ENCODE peak calls at places on chromosomes 2 and 18, in eight cellular contexts. C, R, F, H, Z, X, Q and W are unnamed samples.
A peak's percentile ranks its signal among the peaks of the same experiment; 100 is the strongest.

GRCh38 chr2:208072250-208072892 is 47.0 kb upstream of the PLEKHM3 start:
- DNase-seq in C (peak; percentile 83), R (no peak), F (peak; percentile 44), H (peak; percentile 69), Z (peak; percentile 31), X (no peak), Q (peak; percentile 69), W (peak; percentile 78)

GRCh38 chr2:30425326-30425725 is 21.7 kb upstream of the LCLAT1 start:
- DNase-seq in C (no peak), R (no peak), F (no peak), H (no peak), Z (no peak), X (peak; percentile 76), Q (no peak), W (no peak)

GRCh38 chr2:88180594-88181240 is 10.6 kb downstream of the THNSL2 start:
- DNase-seq in C (peak; percentile 7), R (no peak), F (no peak), H (no peak), Z (no peak), X (no peak), Q (no peak), W (no peak)

GRCh38 chr2:46871976-46872381 is 43.6 kb downstream of the MCFD2 start:
- DNase-seq in C (no peak), R (no peak), F (no peak), H (no peak), Z (no peak), X (no peak), Q (no peak), W (no peak)

GRCh38 chr18:25189391-25190185 is 162.4 kb downstream of the ZNF521 start:
- DNase-seq in C (no peak), R (no peak), F (no peak), H (no peak), Z (no peak), X (no peak), Q (no peak), W (no peak)

GRCh38 chr2:159725713-159726112 is 13.4 kb downstream of the MARCHF7 start:
- DNase-seq in C (no peak), R (no peak), F (no peak), H (no peak), Z (no peak), X (no peak), Q (no peak), W (no peak)

GRCh38 chr18:59300676-59301285 is 17.7 kb downstream of the CPLX4 start:
- DNase-seq in C (no peak), R (no peak), F (peak; percentile 18), H (no peak), Z (no peak), X (no peak), Q (no peak), W (no peak)

GRCh38 chr2:26712486-26713465 is 20.3 kb downstream of the KCNK3 start:
- DNase-seq in C (no peak), R (no peak), F (no peak), H (no peak), Z (no peak), X (no peak), Q (peak; percentile 65), W (no peak)

GRCh38 chr18:23071285-23071684 is 64.0 kb upstream of the CABLES1 start:
- DNase-seq in C (peak; percentile 97), R (peak; percentile 15), F (no peak), H (peak; percentile 66), Z (peak; percentile 41), X (no peak), Q (peak; percentile 24), W (peak; percentile 93)

GRCh38 chr2:208373460-208374089 is 33.0 kb upstream of the PTH2R start:
- DNase-seq in C (peak; percentile 59), R (no peak), F (peak; percentile 50), H (no peak), Z (no peak), X (no peak), Q (peak; percentile 57), W (no peak)

DNA sequence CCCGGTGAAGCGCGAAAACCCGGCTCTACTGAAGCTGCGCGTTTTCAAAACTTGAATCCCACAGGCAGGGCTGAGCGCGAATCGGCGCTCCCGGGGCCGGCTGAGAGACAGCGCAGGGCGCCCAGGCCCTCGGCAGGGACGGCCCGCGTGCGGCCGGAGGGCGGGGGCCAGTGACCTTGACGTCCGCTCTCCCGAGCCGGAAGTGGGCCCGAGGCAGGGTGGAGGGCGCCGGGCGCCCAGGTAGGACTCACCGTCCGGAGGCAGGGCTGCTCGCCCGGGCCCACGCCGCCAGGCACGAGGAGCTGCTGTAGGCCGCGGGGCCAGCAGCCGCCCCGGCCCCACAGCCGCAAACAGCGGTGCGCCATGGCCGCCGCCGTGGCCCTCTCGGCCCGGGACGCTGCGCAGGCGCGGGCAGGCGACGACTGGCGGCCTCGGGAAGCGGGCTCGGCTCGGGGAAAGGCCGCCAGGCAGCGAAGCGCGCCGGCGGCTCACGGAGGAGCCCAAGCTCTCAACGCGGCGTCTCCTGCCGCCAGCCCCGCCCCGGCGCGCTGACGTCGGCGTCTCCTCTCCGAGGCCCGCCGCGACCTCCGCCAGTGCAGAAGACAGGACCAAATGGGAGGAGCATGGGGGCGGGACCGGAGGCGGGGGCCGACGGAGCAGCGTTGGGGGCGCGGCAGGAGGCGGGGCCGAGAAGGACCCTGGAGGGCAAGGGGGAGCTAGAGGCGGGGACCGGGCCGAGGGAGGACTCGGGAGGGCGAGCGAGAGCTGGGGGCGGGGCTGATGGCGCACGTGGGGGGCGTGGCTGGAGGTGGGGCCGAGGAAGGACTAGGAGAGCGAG is at the start of gene AFG3L2:
- DNase-seq in C (peak; percentile 99), R (peak; percentile 100), F (peak; percentile 88), H (peak; percentile 100), Z (peak; percentile 100), X (peak; percentile 100), Q (peak; percentile 100), W (peak; percentile 100)
- TF ChIP-seq POLR2A in C (peak; percentile 89), R (peak; percentile 98), F (peak; percentile 88), H (peak; percentile 74), Z (peak; percentile 99), X (peak; percentile 96), Q (peak; percentile 97), W (peak; percentile 94)

GRCh38 chr2:234565842-234566619 is 69.2 kb upstream of the ARL4C start:
- DNase-seq in C (no peak), R (no peak), F (no peak), H (no peak), Z (no peak), X (no peak), Q (no peak), W (no peak)
- TF ChIP-seq POLR2A in C (no peak), R (no peak), F (no peak), H (no peak), Z (no peak), X (no peak), Q (no peak), W (no peak)

GRCh38 chr2:9004338-9005204 is 1.1 kb upstream of the MBOAT2 start:
- DNase-seq in C (no peak), R (no peak), F (no peak), H (no peak), Z (no peak), X (no peak), Q (no peak), W (no peak)
- TF ChIP-seq POLR2A in C (no peak), R (no peak), F (no peak), H (no peak), Z (no peak), X (no peak), Q (no peak), W (no peak)

GRCh38 chr18:12278765-12279682 is 24.9 kb downstream of the CIDEA start:
- DNase-seq in C (no peak), R (peak; percentile 38), F (peak; percentile 79), H (peak; percentile 69), Z (peak; percentile 65), X (peak; percentile 88), Q (peak; percentile 44), W (no peak)
- TF ChIP-seq POLR2A in C (no peak), R (peak; percentile 77), F (peak; percentile 51), H (peak; percentile 63), Z (no peak), X (peak; percentile 36), Q (no peak), W (no peak)

GRCh38 chr2:206765242-206766056 is at the start of the genes FASTKD2 and MDH1B:
- DNase-seq in C (peak; percentile 93), R (peak; percentile 83), F (peak; percentile 82), H (peak; percentile 87), Z (peak; percentile 91), X (peak; percentile 93), Q (peak; percentile 87), W (peak; percentile 95)
- TF ChIP-seq POLR2A in C (peak; percentile 76), R (peak; percentile 57), F (peak; percentile 71), H (peak; percentile 66), Z (peak; percentile 57), X (no peak), Q (peak; percentile 31), W (no peak)

DNA sequence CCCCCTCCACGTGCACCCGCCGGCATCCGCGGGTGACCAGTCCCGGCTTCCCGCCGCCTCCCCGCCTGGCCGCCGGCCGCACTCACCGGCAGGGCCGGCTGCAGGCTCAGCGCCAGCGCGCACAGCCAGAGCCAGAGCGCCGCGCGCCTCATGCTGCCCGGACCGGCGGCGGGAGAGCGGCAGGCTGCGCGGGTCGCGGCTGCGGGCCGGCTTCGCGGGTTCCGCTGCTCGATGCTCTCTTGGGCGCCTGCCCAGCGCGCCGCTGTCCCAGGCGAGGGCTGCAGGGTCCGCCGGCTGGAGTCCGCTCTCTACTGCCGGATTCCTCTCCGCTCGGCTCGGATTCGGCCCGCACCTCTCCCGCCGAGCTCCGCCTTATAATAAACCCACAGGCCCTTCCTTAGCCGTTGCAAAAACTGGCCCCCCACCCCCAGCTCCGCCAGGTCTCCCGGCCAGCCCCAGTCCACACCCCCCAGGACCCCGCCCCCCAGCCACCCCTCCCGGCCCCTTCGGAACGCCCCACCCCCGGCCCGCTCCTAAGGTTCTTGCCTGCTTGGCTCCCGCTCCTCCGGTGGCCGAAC is at the start of gene SDC1:
- DNase-seq in C (peak; percentile 64), R (no peak), F (peak; percentile 89), H (peak; percentile 85), Z (peak; percentile 80), X (peak; percentile 70), Q (peak; percentile 74), W (peak; percentile 76)
- TF ChIP-seq POLR2A in C (no peak), R (no peak), F (peak; percentile 2), H (peak; percentile 34), Z (peak; percentile 79), X (no peak), Q (no peak), W (no peak)

DNA sequence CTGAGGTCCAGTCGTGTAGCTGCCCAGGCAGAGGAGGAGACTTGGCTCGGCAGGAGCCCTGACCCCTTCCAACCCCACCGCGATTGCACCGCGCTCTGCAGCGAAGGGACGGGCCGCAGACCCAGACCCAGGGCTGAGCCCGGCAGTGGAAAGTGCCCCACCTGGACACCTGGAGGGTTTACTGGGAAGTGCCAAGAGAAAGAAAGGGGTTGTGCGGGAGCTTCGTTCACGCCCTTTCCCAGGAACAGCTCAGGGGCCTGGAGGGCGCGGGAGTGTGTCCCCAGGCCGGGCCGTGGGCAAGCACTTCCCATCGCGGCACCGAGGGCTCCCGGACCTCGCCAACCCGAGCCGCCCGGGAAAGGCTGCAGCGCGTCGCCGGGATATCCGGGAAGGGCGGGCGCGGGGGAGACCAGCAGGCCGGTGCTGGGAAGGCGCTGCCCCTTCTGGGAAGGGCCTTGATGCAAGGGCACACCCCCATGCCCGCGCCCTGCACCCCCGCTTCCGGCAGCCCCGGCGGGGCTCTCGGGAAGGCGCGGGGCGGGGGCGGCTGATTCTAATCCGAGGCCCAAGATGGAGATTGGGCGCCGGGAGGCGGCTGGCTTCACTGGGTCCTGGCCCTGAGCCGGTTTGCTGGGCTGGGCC is 36.1 kb upstream of the MRPL33 start:
- DNase-seq in C (no peak), R (peak; percentile 23), F (peak; percentile 70), H (peak; percentile 78), Z (peak; percentile 88), X (peak; percentile 87), Q (peak; percentile 86), W (peak; percentile 88)
- TF ChIP-seq POLR2A in C (no peak), R (peak; percentile 34), F (peak; percentile 62), H (peak; percentile 68), Z (peak; percentile 88), X (peak; percentile 36), Q (peak; percentile 61), W (no peak)